ENCODE peak calls at places on chromosomes 11 and 22, in eight cellular contexts. G is fibroblast of pulmonary artery; I is KG1; N is GM10248; E is AG08395; V is choroid plexus epithelial cell; P is stomach; A is stimulated activated CD4-positive, alpha-beta T cell treated with anti-CD3 and anti-CD28 coated beads, Interleukin-2, amount 100 ng/mL, for 48 hours. U is an unnamed sample.

GRCh38 chr22:42439821-42440674 is 7.8 kb upstream of the NFAM1 start:
- DNase-seq in N (no peak), I (no peak), E (no peak), P (peak; percentile 30), V (peak; percentile 50), G (peak; percentile 31), A (no peak), U (no peak)

GRCh38 chr11:69497221-69497787 is 15.8 kb downstream of the LINC01488 start:
- DNase-seq in E (peak; percentile 98), V (peak; percentile 93), G (peak; percentile 96), P (peak; percentile 80), I (no peak), N (no peak), A (no peak), U (peak; percentile 97)

GRCh38 chr11:45144126-45145082 is 2.0 kb upstream of the PRDM11 start:
- DNase-seq in P (peak; percentile 24), G (no peak), V (no peak), N (no peak), I (no peak), E (no peak), A (no peak), U (no peak)

GRCh38 chr22:46934746-46935491 is 172.5 kb downstream of the TBC1D22A start:
- DNase-seq in E (peak; percentile 88), N (peak; percentile 54), P (no peak), I (no peak), G (peak; percentile 92), V (peak; percentile 96), A (peak; percentile 7), U (no peak)

GRCh38 chr11:17558916-17559315 is 11.9 kb downstream of the OTOG start:
- DNase-seq in N (no peak), E (no peak), G (no peak), A (no peak), I (no peak), P (no peak), V (no peak), U (no peak)

GRCh38 chr22:49896201-49896600 is 22.0 kb downstream of the ALG12 start:
- DNase-seq in N (no peak), I (no peak), G (no peak), V (no peak), P (no peak), E (no peak), A (no peak), U (no peak)

GRCh38 chr11:126833020-126833419 is 167.6 kb downstream of the KIRREL3 start:
- DNase-seq in E (no peak), P (no peak), A (no peak), G (no peak), N (no peak), V (no peak), I (no peak), U (no peak)

GRCh38 chr11:60265373-60266214 is 14.9 kb upstream of the MS4A4A start:
- DNase-seq in I (peak; percentile 67), G (peak; percentile 36), N (peak; percentile 31), A (peak; percentile 18), P (no peak), E (peak; percentile 50), V (peak; percentile 47), U (peak; percentile 32)

GRCh38 chr11:86641537-86642270 is 30.7 kb downstream of the ME3 start:
- DNase-seq in V (no peak), A (no peak), I (no peak), G (no peak), E (no peak), N (no peak), P (no peak), U (no peak)

GRCh38 chr22:33829549-33830280 is 90.6 kb downstream of the LARGE1 start:
- DNase-seq in N (no peak), A (no peak), P (no peak), G (no peak), E (no peak), I (no peak), V (no peak), U (no peak)

GRCh38 chr11:394858-395655 is 1.0 kb downstream of the PKP3 start:
- DNase-seq in V (no peak), P (no peak), E (no peak), N (no peak), I (no peak), A (no peak), G (no peak), U (no peak)

GRCh38 chr22:44443641-44444235 is 54.3 kb downstream of the RTL6 start:
- DNase-seq in A (no peak), P (no peak), I (no peak), E (no peak), N (no peak), G (no peak), V (no peak), U (no peak)

GRCh38 chr11:124301482-124301881 is 12.3 kb downstream of the OR8D1 start:
- DNase-seq in P (no peak), V (peak; percentile 81), A (no peak), E (no peak), G (peak; percentile 73), I (no peak), N (no peak), U (no peak)

GRCh38 chr11:111334495-111335123 is 36.3 kb downstream of the POU2AF3 start:
- DNase-seq in E (no peak), P (peak; percentile 88), G (no peak), N (no peak), I (no peak), A (no peak), V (no peak), U (no peak)

GRCh38 chr22:49344196-49344595 is 483.5 kb downstream of the BRD1 start:
- DNase-seq in V (no peak), P (no peak), A (no peak), I (no peak), G (no peak), N (no peak), E (no peak), U (no peak)

U was measured in foreskin melanocyte.